ENCODE peak calls at places on chromosome 22, in five cellular contexts. One of them, this sample, is unnamed.
A peak's percentile ranks its signal among the peaks of the same experiment; 100 is the strongest.

GRCh38 chr22:21009638-21010425 is 5.1 kb upstream of the P2RX6 start:
- DNase-seq in ACHN: peak; percentile 60
- DNase-seq in HAP-1: peak; percentile 74
- DNase-seq in left cardiac atrium: no peak
- DNase-seq in Daoy: peak; percentile 41
- DNase-seq in this sample: no peak

GRCh38 chr22:25077964-25078363 is 121.7 kb upstream of the CRYBB3 start:
- DNase-seq in ACHN: no peak
- DNase-seq in HAP-1: no peak
- DNase-seq in left cardiac atrium: no peak
- DNase-seq in Daoy: peak; percentile 48
- DNase-seq in this sample: no peak

GRCh38 chr22:34599567-34599966 is 466.4 kb upstream of the ISX start:
- DNase-seq in ACHN: no peak
- DNase-seq in HAP-1: no peak
- DNase-seq in left cardiac atrium: no peak
- DNase-seq in Daoy: no peak
- DNase-seq in this sample: no peak

GRCh38 chr22:37503850-37504249 is 15.4 kb downstream of the CARD10 start:
- DNase-seq in ACHN: peak; percentile 24
- DNase-seq in HAP-1: no peak
- DNase-seq in left cardiac atrium: peak; percentile 60
- DNase-seq in Daoy: no peak
- DNase-seq in this sample: no peak

GRCh38 chr22:40215266-40215665 is 37.5 kb downstream of the TNRC6B start:
- DNase-seq in ACHN: no peak
- DNase-seq in HAP-1: no peak
- DNase-seq in left cardiac atrium: no peak
- DNase-seq in Daoy: no peak
- DNase-seq in this sample: no peak

GRCh38 chr22:28072066-28072465 is 153.0 kb upstream of the PITPNB start:
- DNase-seq in ACHN: no peak
- DNase-seq in HAP-1: no peak
- DNase-seq in left cardiac atrium: no peak
- DNase-seq in Daoy: peak; percentile 35
- DNase-seq in this sample: no peak

GRCh38 chr22:47443836-47444745 is 681.6 kb downstream of the TBC1D22A start:
- DNase-seq in ACHN: no peak
- DNase-seq in HAP-1: no peak
- DNase-seq in left cardiac atrium: no peak
- DNase-seq in Daoy: no peak
- DNase-seq in this sample: no peak

GRCh38 chr22:44325718-44326548 is 13.2 kb upstream of the SHISAL1 start:
- DNase-seq in ACHN: peak; percentile 51
- DNase-seq in HAP-1: peak; percentile 30
- DNase-seq in left cardiac atrium: no peak
- DNase-seq in Daoy: peak; percentile 63
- DNase-seq in this sample: no peak

GRCh38 chr22:36258750-36259619 is 6.1 kb downstream of the APOL1 start:
- DNase-seq in ACHN: no peak
- DNase-seq in HAP-1: peak; percentile 64
- DNase-seq in left cardiac atrium: no peak
- DNase-seq in Daoy: no peak
- DNase-seq in this sample: no peak

GRCh38 chr22:17792289-17792688 is 18.0 kb upstream of the BID start:
- DNase-seq in ACHN: no peak
- DNase-seq in HAP-1: no peak
- DNase-seq in left cardiac atrium: no peak
- DNase-seq in Daoy: no peak
- DNase-seq in this sample: no peak

GRCh38 chr22:38214248-38215056 is 12.7 kb downstream of the MAFF start:
- DNase-seq in ACHN: no peak
- DNase-seq in HAP-1: peak; percentile 62
- DNase-seq in left cardiac atrium: peak; percentile 81
- DNase-seq in Daoy: peak; percentile 50
- DNase-seq in this sample: no peak

GRCh38 chr22:44931077-44931540 is 78.7 kb downstream of the PHF21B start:
- DNase-seq in ACHN: no peak
- DNase-seq in HAP-1: no peak
- DNase-seq in left cardiac atrium: peak; percentile 72
- DNase-seq in Daoy: peak; percentile 50
- DNase-seq in this sample: no peak

GRCh38 chr22:39384750-39385480 is 14.7 kb upstream of the TAB1 start:
- DNase-seq in ACHN: no peak
- DNase-seq in HAP-1: peak; percentile 49
- DNase-seq in left cardiac atrium: no peak
- DNase-seq in Daoy: peak; percentile 30
- DNase-seq in this sample: no peak

GRCh38 chr22:45212992-45213751 is 27.5 kb downstream of the KIAA0930 start:
- DNase-seq in ACHN: peak; percentile 55
- DNase-seq in HAP-1: no peak
- DNase-seq in left cardiac atrium: peak; percentile 73
- DNase-seq in Daoy: peak; percentile 63
- DNase-seq in this sample: no peak

GRCh38 chr22:35568751-35569725 is 28.4 kb downstream of the RASD2 start:
- DNase-seq in ACHN: peak; percentile 31
- DNase-seq in HAP-1: no peak
- DNase-seq in left cardiac atrium: no peak
- DNase-seq in Daoy: peak; percentile 71
- DNase-seq in this sample: no peak

GRCh38 chr22:41699264-41700104 is at the start of gene MEI1:
- DNase-seq in ACHN: no peak
- DNase-seq in HAP-1: no peak
- DNase-seq in left cardiac atrium: peak; percentile 92
- DNase-seq in Daoy: peak; percentile 44
- DNase-seq in this sample: no peak

GRCh38 chr22:24161909-24162308 is 19.4 kb upstream of the SUSD2 start:
- DNase-seq in ACHN: no peak
- DNase-seq in HAP-1: no peak
- DNase-seq in left cardiac atrium: no peak
- DNase-seq in Daoy: no peak
- DNase-seq in this sample: no peak

GRCh38 chr22:23613193-23613973 is 18.7 kb downstream of the DRICH1 start:
- DNase-seq in ACHN: no peak
- DNase-seq in HAP-1: no peak
- DNase-seq in left cardiac atrium: no peak
- DNase-seq in Daoy: peak; percentile 32
- DNase-seq in this sample: no peak

GRCh38 chr22:46737976-46738641 is at the start of gene CERK:
- DNase-seq in ACHN: peak; percentile 73
- DNase-seq in HAP-1: peak; percentile 92
- DNase-seq in left cardiac atrium: peak; percentile 84
- DNase-seq in Daoy: peak; percentile 65
- DNase-seq in this sample: no peak

GRCh38 chr22:37063436-37064420 is 12.2 kb downstream of the KCTD17 start:
- DNase-seq in ACHN: no peak
- DNase-seq in HAP-1: peak; percentile 28
- DNase-seq in left cardiac atrium: no peak
- DNase-seq in Daoy: no peak
- DNase-seq in this sample: no peak

GRCh38 chr22:47724030-47724429 is 961.6 kb downstream of the TBC1D22A start:
- DNase-seq in ACHN: no peak
- DNase-seq in HAP-1: no peak
- DNase-seq in left cardiac atrium: no peak
- DNase-seq in Daoy: no peak
- DNase-seq in this sample: no peak